ENCODE peak calls at places on chromosomes 1 and 21, in seven cellular contexts. Z is mucosa of descending colon, R is HL-60, W is prostate gland, A is nephron progenitor cell, K is astrocyte of the spinal cord, X is AG04450. U is an unnamed sample.

GRCh38 chr1:34865981-34866761 is 6.6 kb upstream of the SMIM12 start:
- DNase-seq in A (peak), R (peak), X (peak), Z (peak), W (peak), K (peak), U (peak)

GRCh38 chr1:174258148-174258550 is 98.8 kb downstream of the RABGAP1L start:
- DNase-seq in A (peak), R (no peak), W (peak), X (peak), K (peak), Z (no peak), U (peak)

GRCh38 chr21:38925923-38926322 is 120.2 kb downstream of the ETS2 start:
- DNase-seq in A (no peak), X (peak), Z (peak), R (no peak), K (peak), W (peak), U (no peak)

GRCh38 chr1:115238336-115239147 is 99.5 kb downstream of the NGF start:
- DNase-seq in A (no peak), X (no peak), R (no peak), K (no peak), Z (no peak), W (no peak), U (no peak)

GRCh38 chr1:68291763-68292384 is 59.6 kb upstream of the WLS start:
- DNase-seq in Z (no peak), K (peak), A (no peak), R (no peak), X (no peak), W (no peak), U (no peak)

GRCh38 chr1:87113313-87113712 is 198.9 kb downstream of the HS2ST1 start:
- DNase-seq in X (peak), R (no peak), A (no peak), W (no peak), Z (no peak), K (peak), U (no peak)

GRCh38 chr1:66294692-66295384 is 239.1 kb upstream of the SGIP1 start:
- DNase-seq in A (no peak), K (peak), X (no peak), R (no peak), Z (no peak), W (no peak), U (no peak)

GRCh38 chr1:51956528-51957509 is 33.7 kb downstream of the RAB3B start:
- DNase-seq in Z (no peak), A (no peak), K (peak), W (peak), X (no peak), R (no peak), U (no peak)

GRCh38 chr1:167221126-167221803 is 579 bp downstream of the POU2F1 start:
- DNase-seq in X (no peak), K (no peak), W (peak), R (no peak), A (peak), Z (no peak), U (peak)

GRCh38 chr1:214135886-214136285 is 145.1 kb upstream of the SMYD2 start:
- DNase-seq in W (no peak), X (no peak), A (no peak), R (no peak), K (peak), Z (no peak), U (no peak)

GRCh38 chr1:26350701-26351590 is 3.0 kb downstream of the CRYBG2 start:
- DNase-seq in Z (no peak), X (no peak), R (no peak), K (peak), W (no peak), A (peak), U (no peak)

GRCh38 chr1:21921100-21921875 is 15.8 kb downstream of the HSPG2 start:
- DNase-seq in K (no peak), Z (no peak), A (peak), X (no peak), R (no peak), W (no peak), U (peak)

GRCh38 chr1:66860529-66860928 is 59.5 kb upstream of the INSL5 start:
- DNase-seq in R (no peak), K (no peak), Z (no peak), A (no peak), X (no peak), W (no peak), U (no peak)

GRCh38 chr1:210487021-210487420 is 158.3 kb downstream of the HHAT start:
- DNase-seq in X (no peak), W (no peak), A (no peak), Z (no peak), K (no peak), R (no peak), U (no peak)

GRCh38 chr1:40299366-40300248 is 17.5 kb downstream of the COL9A2 start:
- DNase-seq in K (peak), Z (no peak), W (no peak), X (no peak), A (no peak), R (no peak), U (no peak)

GRCh38 chr1:219554109-219554508 is 58.8 kb downstream of the ZC3H11B start:
- DNase-seq in A (no peak), K (no peak), Z (no peak), W (no peak), R (no peak), X (no peak), U (no peak)

GRCh38 chr1:216815239-216815955 is 92.2 kb upstream of the ESRRG start:
- DNase-seq in A (peak), Z (no peak), W (peak), K (peak), X (peak), R (no peak), U (peak)

GRCh38 chr1:7589774-7590425 is 181.2 kb upstream of the VAMP3 start:
- DNase-seq in K (no peak), W (no peak), R (no peak), A (peak), Z (no peak), X (no peak), U (no peak)

GRCh38 chr1:117093091-117093534 is 28.4 kb downstream of the TRIM45 start:
- DNase-seq in A (peak), R (no peak), Z (no peak), X (peak), K (peak), W (no peak), U (no peak)

GRCh38 chr1:111541721-111542120 is 38.3 kb upstream of the ADORA3 start:
- DNase-seq in Z (no peak), W (no peak), R (no peak), K (peak), A (no peak), X (no peak), U (no peak)

GRCh38 chr1:26349196-26349885 is 4.6 kb downstream of the CRYBG2 start:
- DNase-seq in X (peak), Z (no peak), K (peak), A (no peak), R (no peak), W (no peak), U (no peak)

GRCh38 chr1:111801071-111801850 is 45.6 kb downstream of the DDX20 start:
- DNase-seq in A (no peak), R (no peak), Z (no peak), W (peak), K (no peak), X (no peak), U (no peak)

GRCh38 chr1:112708489-112708888 is 1.6 kb upstream of the RHOC start:
- DNase-seq in K (no peak), X (no peak), R (no peak), A (no peak), Z (no peak), W (no peak), U (no peak)

GRCh38 chr1:171217658-171218443 is 30.4 kb upstream of the FMO1 start:
- DNase-seq in W (no peak), A (no peak), R (no peak), K (no peak), Z (no peak), X (no peak), U (no peak)

GRCh38 chr1:16156848-16157495 is 1.1 kb upstream of the EPHA2 start:
- DNase-seq in A (no peak), W (no peak), R (no peak), X (no peak), Z (no peak), K (no peak), U (no peak)

GRCh38 chr1:113401728-113402127 is 11.4 kb downstream of the MAGI3 start:
- DNase-seq in R (no peak), Z (no peak), W (no peak), K (no peak), X (no peak), A (no peak), U (no peak)

GRCh38 chr1:202225131-202225530 is 31.5 kb downstream of the LGR6 start:
- DNase-seq in W (no peak), Z (no peak), X (no peak), R (no peak), K (no peak), A (no peak), U (no peak)

GRCh38 chr1:166354411-166354810 is 187.6 kb upstream of the FAM78B start:
- DNase-seq in A (no peak), W (no peak), X (no peak), Z (no peak), R (no peak), K (no peak), U (no peak)

GRCh38 chr1:61797045-61797755 is 54.9 kb downstream of the PATJ start:
- DNase-seq in X (no peak), W (no peak), Z (no peak), A (no peak), R (no peak), K (peak), U (no peak)

GRCh38 chr21:35476616-35477395 is 427.7 kb upstream of the RUNX1 start:
- DNase-seq in W (no peak), Z (no peak), R (no peak), X (peak), K (peak), A (no peak), U (no peak)

GRCh38 chr1:88655685-88656299 is 28.3 kb upstream of the PKN2 start:
- DNase-seq in R (peak), W (no peak), X (no peak), A (no peak), Z (no peak), K (peak), U (no peak)

GRCh38 chr1:42952353-42953001 is 6.2 kb downstream of the SLC2A1 start:
- DNase-seq in W (no peak), Z (no peak), X (no peak), K (peak), R (no peak), A (no peak), U (no peak)

GRCh38 chr1:10867914-10868598 is 71.6 kb upstream of the CASZ1 start:
- DNase-seq in K (no peak), X (no peak), A (no peak), R (no peak), Z (no peak), W (no peak), U (peak)

DNA sequence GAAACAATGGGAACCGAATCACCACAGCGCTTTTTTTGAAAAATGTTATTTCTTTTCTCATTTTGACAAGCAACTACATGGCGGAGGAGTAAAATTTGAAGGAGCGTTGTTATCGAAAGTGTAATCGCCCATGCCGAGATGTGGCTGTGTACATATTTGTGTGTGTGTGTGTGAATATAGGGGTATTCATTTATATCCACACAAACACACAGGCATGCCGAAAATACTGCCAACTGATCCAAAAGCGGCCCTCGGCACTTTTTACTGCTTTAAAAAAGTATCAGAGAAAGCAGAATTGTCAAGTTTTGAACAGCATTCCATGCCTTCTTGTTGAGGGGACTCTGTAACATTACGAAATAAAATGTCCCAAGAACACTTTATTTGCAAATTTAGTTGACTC is 1.1 kb downstream of the PBX1 start:
- DNase-seq in K (peak), R (no peak), X (no peak), A (no peak), W (no peak), Z (no peak), U (no peak)
- TF ChIP-seq CTCF in K (no peak), R (no peak), X (no peak), A (no peak), W (no peak), Z (no peak), U (no peak)

GRCh38 chr1:223133301-223133823 is 9.7 kb downstream of the TLR5 start:
- DNase-seq in Z (no peak), A (no peak), R (no peak), X (no peak), W (no peak), K (no peak), U (no peak)
- TF ChIP-seq CTCF in Z (no peak), A (no peak), R (peak), X (no peak), W (no peak), K (no peak), U (no peak)

GRCh38 chr1:212386029-212386428 is 28.7 kb downstream of the PACC1 start:
- DNase-seq in A (no peak), X (no peak), R (no peak), K (no peak), W (no peak), Z (no peak), U (no peak)

GRCh38 chr1:212375986-212376385 is 38.7 kb downstream of the PACC1 start:
- DNase-seq in X (no peak), Z (no peak), W (no peak), R (no peak), A (no peak), K (no peak), U (no peak)

GRCh38 chr1:212377644-212378043 is 37.0 kb downstream of the PACC1 start:
- DNase-seq in Z (no peak), K (no peak), R (no peak), W (no peak), A (no peak), X (no peak), U (no peak)

GRCh38 chr1:212379366-212379765 is 35.3 kb downstream of the PACC1 start:
- DNase-seq in X (no peak), K (no peak), W (no peak), R (no peak), Z (no peak), A (no peak), U (no peak)

DNA sequence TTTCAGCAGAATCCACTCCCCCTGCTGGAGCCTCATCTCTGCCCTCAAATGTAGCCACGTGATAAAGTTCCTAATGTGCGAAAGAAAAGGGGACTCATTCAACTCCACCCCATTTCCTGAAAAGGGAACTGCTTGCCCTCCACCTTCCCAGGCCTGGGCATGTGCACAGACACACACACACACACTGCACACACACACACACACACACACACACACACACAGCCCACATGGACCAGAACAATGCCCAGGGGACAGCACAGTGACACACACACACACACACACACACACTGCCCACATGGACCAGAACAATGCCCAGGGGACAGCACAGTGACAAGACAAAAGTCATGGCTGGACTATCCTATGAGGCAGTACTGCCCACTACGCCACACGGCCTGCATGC is 33.2 kb downstream of the PACC1 start:
- DNase-seq in Z (no peak), X (no peak), A (no peak), K (no peak), R (no peak), W (no peak), U (no peak)
- TF ChIP-seq CTCF in Z (no peak), X (no peak), A (no peak), K (no peak), R (no peak), W (no peak), U (no peak)

GRCh38 chr1:84687703-84688460 is 2.4 kb downstream of the SSX2IP start:
- DNase-seq in K (peak), A (no peak), X (no peak), R (no peak), W (no peak), Z (no peak), U (no peak)

GRCh38 chr1:84691139-84691783 is 1.0 kb upstream of the SSX2IP start:
- DNase-seq in R (no peak), K (no peak), A (no peak), W (no peak), Z (peak), X (no peak), U (no peak)

GRCh38 chr1:84690397-84691138 is at the start of gene SSX2IP:
- DNase-seq in X (peak), A (peak), W (peak), K (peak), R (peak), Z (peak), U (peak)

GRCh38 chr1:84688461-84689061 is 1.7 kb downstream of the SSX2IP start:
- DNase-seq in W (no peak), Z (no peak), K (no peak), A (no peak), R (peak), X (no peak), U (no peak)

DNA sequence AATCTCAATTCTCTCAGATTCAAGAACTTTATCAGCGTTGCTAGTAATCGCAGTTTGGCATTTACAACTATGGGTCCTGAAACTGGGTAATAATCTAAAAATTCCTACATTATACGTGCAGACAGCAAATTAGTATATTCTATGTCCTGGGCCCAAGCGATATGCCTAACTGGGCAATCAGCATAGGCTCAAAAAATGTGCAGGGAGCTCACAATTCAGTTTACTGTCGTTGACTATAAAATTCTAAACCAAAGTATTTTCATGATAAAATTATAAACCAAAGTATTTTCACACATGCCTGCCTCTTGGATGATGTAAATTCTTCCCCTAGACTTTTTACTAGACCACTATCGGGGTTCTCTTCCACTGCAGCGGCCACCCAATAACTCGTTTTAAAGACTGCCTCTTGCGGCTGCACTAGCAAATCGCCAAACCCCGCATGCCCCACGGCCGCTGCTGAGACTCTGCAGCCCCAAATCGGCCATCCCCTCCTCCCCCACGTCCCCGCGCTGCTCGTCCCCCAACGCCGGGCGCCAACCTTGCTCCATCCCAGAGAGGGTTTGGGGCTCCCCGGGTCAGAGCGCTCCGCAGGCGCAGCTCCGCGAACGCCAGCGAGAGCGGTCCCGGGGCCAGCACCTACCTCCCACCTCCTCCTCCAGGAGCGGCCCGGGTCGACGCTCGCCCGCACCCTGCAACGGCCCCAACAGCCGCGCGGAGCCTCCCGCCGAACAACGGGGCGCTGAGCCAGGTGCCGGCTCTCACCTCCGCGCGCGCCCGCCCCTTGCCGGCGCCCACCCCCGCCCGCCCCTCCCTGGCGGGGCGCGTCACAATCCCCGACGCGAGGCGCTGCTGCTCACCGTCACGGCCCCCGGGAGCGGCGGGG is 506 bp downstream of the SSX2IP start:
- DNase-seq in R (no peak), X (no peak), Z (no peak), K (peak), W (peak), A (peak), U (peak)
- TF ChIP-seq CTCF in R (peak), X (peak), Z (no peak), K (peak), W (no peak), A (no peak), U (no peak)

DNA sequence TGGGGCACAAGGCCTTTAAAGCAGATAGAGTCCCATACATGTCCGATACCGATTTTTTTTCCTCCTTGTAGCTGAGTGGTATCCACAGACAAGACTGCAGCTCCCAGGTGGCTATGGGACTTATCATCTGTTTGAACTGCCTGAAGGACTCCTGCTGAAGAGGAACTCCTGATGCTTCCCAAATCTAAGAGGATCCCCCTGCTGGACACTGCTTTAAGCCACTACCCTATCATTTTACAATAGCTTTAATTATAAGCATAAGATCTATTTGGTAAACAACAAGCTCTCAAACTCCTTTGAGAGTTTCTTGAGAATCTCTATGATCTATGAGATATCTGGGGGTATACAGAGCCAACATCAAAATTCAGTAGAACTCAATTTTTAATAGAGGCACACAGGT is 11.7 kb downstream of the NDC1 start:
- DNase-seq in R (no peak), A (no peak), X (no peak), K (peak), W (no peak), Z (no peak), U (no peak)
- TF ChIP-seq CTCF in R (no peak), A (no peak), X (peak), K (peak), W (peak), Z (no peak), U (peak)

GRCh38 chr1:2539312-2539907 is 9.3 kb upstream of the HES5 start:
- DNase-seq in Z (peak), R (no peak), K (no peak), X (no peak), A (no peak), W (no peak), U (peak)
- TF ChIP-seq CTCF in Z (no peak), R (no peak), K (peak), X (peak), A (peak), W (peak), U (peak)

DNA sequence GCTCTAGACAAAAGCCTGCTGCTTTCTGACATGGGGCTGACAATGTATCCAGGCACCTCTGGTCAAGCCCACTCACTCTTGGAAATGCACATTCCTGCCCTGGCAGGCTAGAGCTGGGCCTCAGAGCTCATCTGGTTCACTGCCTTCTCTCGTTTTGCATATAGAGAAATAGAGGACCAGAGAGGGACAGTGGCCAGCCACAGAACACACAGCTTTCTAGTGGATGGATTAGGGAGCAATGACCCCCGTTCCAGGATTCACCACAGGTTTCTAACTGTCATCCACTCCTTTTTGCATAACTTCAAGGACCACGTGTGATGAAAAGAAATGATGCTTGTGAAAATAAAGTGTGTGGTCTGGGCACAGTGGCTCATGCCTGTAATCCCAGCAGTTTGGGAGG is 129.6 kb upstream of the IGSF21 start:
- DNase-seq in Z (no peak), K (no peak), R (no peak), W (no peak), X (no peak), A (no peak), U (no peak)
- TF ChIP-seq CTCF in Z (no peak), K (no peak), R (no peak), W (no peak), X (no peak), A (no peak), U (no peak)

U was measured in glutamatergic neuron.